ENCODE peak calls at places on chromosomes 2 and 18, in five cellular contexts. One of them, this sample, is unnamed.
A peak's percentile ranks its signal among the peaks of the same experiment; 100 is the strongest.

GRCh38 chr2:130744287-130745117 is 10.8 kb upstream of the AMER3 start:
- DNase-seq in aorta: no peak
- DNase-seq in H9: peak; percentile 37
- DNase-seq in mammary epithelial cell: no peak
- DNase-seq in GM23338: peak; percentile 8
- DNase-seq in this sample: peak; percentile 25

GRCh38 chr2:191383486-191383885 is 138.3 kb downstream of the MYO1B start:
- DNase-seq in aorta: no peak
- DNase-seq in H9: no peak
- DNase-seq in mammary epithelial cell: no peak
- DNase-seq in GM23338: no peak
- DNase-seq in this sample: no peak

GRCh38 chr2:219269362-219270054 is 9.7 kb upstream of the DNAJB2 start:
- DNase-seq in aorta: peak; percentile 38
- DNase-seq in H9: no peak
- DNase-seq in mammary epithelial cell: peak; percentile 68
- DNase-seq in GM23338: no peak
- DNase-seq in this sample: no peak

GRCh38 chr2:59734743-59735142 is 818.7 kb downstream of the BCL11A start:
- DNase-seq in aorta: no peak
- DNase-seq in H9: no peak
- DNase-seq in mammary epithelial cell: no peak
- DNase-seq in GM23338: no peak
- DNase-seq in this sample: no peak

GRCh38 chr2:134705861-134706586 is 12.8 kb downstream of the TMEM163 start:
- DNase-seq in aorta: no peak
- DNase-seq in H9: peak; percentile 70
- DNase-seq in mammary epithelial cell: no peak
- DNase-seq in GM23338: peak; percentile 62
- DNase-seq in this sample: no peak

GRCh38 chr2:113266431-113266830 is 12.3 kb downstream of the PAX8 start:
- DNase-seq in aorta: no peak
- DNase-seq in H9: no peak
- DNase-seq in mammary epithelial cell: no peak
- DNase-seq in GM23338: no peak
- DNase-seq in this sample: no peak

GRCh38 chr2:196341318-196341841 is 170.0 kb upstream of the STK17B start:
- DNase-seq in aorta: no peak
- DNase-seq in H9: no peak
- DNase-seq in mammary epithelial cell: no peak
- DNase-seq in GM23338: no peak
- DNase-seq in this sample: no peak

GRCh38 chr18:9740076-9740475 is 32.0 kb downstream of the RAB31 start:
- DNase-seq in aorta: no peak
- DNase-seq in H9: no peak
- DNase-seq in mammary epithelial cell: no peak
- DNase-seq in GM23338: no peak
- DNase-seq in this sample: no peak

GRCh38 chr18:33711514-33711913 is 133.5 kb downstream of the ASXL3 start:
- DNase-seq in aorta: no peak
- DNase-seq in H9: no peak
- DNase-seq in mammary epithelial cell: no peak
- DNase-seq in GM23338: no peak
- DNase-seq in this sample: no peak

GRCh38 chr2:164903944-164904343 is 51.4 kb downstream of the SLC38A11 start:
- DNase-seq in aorta: no peak
- DNase-seq in H9: no peak
- DNase-seq in mammary epithelial cell: peak; percentile 48
- DNase-seq in GM23338: no peak
- DNase-seq in this sample: no peak

GRCh38 chr2:96154506-96155380 is 9.5 kb upstream of the DUSP2 start:
- DNase-seq in aorta: peak; percentile 64
- DNase-seq in H9: peak; percentile 31
- DNase-seq in mammary epithelial cell: no peak
- DNase-seq in GM23338: no peak
- DNase-seq in this sample: no peak

GRCh38 chr2:241901500-241902351 is 32.2 kb downstream of the RTP5 start:
- DNase-seq in aorta: peak; percentile 68
- DNase-seq in H9: peak; percentile 74
- DNase-seq in mammary epithelial cell: peak; percentile 70
- DNase-seq in GM23338: peak; percentile 77
- DNase-seq in this sample: no peak

GRCh38 chr18:11042247-11042646 is 107.1 kb downstream of the PIEZO2 start:
- DNase-seq in aorta: no peak
- DNase-seq in H9: no peak
- DNase-seq in mammary epithelial cell: no peak
- DNase-seq in GM23338: no peak
- DNase-seq in this sample: no peak

GRCh38 chr2:136384541-136385303 is 266.8 kb upstream of the CXCR4 start:
- DNase-seq in aorta: no peak
- DNase-seq in H9: peak; percentile 39
- DNase-seq in mammary epithelial cell: peak; percentile 40
- DNase-seq in GM23338: peak; percentile 70
- DNase-seq in this sample: no peak

GRCh38 chr2:85353876-85354285 is 447 bp downstream of the RETSAT start:
- DNase-seq in aorta: no peak
- DNase-seq in H9: no peak
- DNase-seq in mammary epithelial cell: peak; percentile 28
- DNase-seq in GM23338: no peak
- DNase-seq in this sample: peak; percentile 53

GRCh38 chr2:151817929-151818328 is 10.3 kb downstream of the ARL5A start:
- DNase-seq in aorta: no peak
- DNase-seq in H9: no peak
- DNase-seq in mammary epithelial cell: no peak
- DNase-seq in GM23338: no peak
- DNase-seq in this sample: no peak

GRCh38 chr2:101704816-101705565 is 7.5 kb downstream of the MAP4K4 start:
- DNase-seq in aorta: no peak
- DNase-seq in H9: no peak
- DNase-seq in mammary epithelial cell: no peak
- DNase-seq in GM23338: no peak
- DNase-seq in this sample: no peak

GRCh38 chr18:31687016-31687415 is 2.6 kb upstream of the B4GALT6 start:
- DNase-seq in aorta: no peak
- DNase-seq in H9: no peak
- DNase-seq in mammary epithelial cell: no peak
- DNase-seq in GM23338: no peak
- DNase-seq in this sample: no peak

GRCh38 chr18:44041553-44042418 is 638.9 kb upstream of the SETBP1 start:
- DNase-seq in aorta: no peak
- DNase-seq in H9: no peak
- DNase-seq in mammary epithelial cell: no peak
- DNase-seq in GM23338: peak; percentile 22
- DNase-seq in this sample: no peak

GRCh38 chr2:191691016-191691725 is 13.2 kb downstream of the NABP1 start:
- DNase-seq in aorta: no peak
- DNase-seq in H9: no peak
- DNase-seq in mammary epithelial cell: peak; percentile 63
- DNase-seq in GM23338: peak; percentile 73
- DNase-seq in this sample: no peak

GRCh38 chr2:121791253-121791652 is 35.8 kb downstream of the TSN start:
- DNase-seq in aorta: no peak
- DNase-seq in H9: no peak
- DNase-seq in mammary epithelial cell: no peak
- DNase-seq in GM23338: peak; percentile 83
- DNase-seq in this sample: no peak

GRCh38 chr2:126700677-126701076 is 44.7 kb downstream of the GYPC start:
- DNase-seq in aorta: no peak
- DNase-seq in H9: no peak
- DNase-seq in mammary epithelial cell: no peak
- DNase-seq in GM23338: no peak
- DNase-seq in this sample: no peak

GRCh38 chr2:133200684-133201421 is 367.4 kb downstream of the NCKAP5 start:
- DNase-seq in aorta: no peak
- DNase-seq in H9: no peak
- DNase-seq in mammary epithelial cell: peak; percentile 91
- DNase-seq in GM23338: no peak
- DNase-seq in this sample: no peak

GRCh38 chr2:130370490-130370889 is 14.6 kb downstream of the PTPN18 start:
- DNase-seq in aorta: no peak
- DNase-seq in H9: no peak
- DNase-seq in mammary epithelial cell: no peak
- DNase-seq in GM23338: no peak
- DNase-seq in this sample: no peak

GRCh38 chr2:120994301-120994700 is 258.6 kb downstream of the GLI2 start:
- DNase-seq in aorta: no peak
- DNase-seq in H9: no peak
- DNase-seq in mammary epithelial cell: no peak
- DNase-seq in GM23338: no peak
- DNase-seq in this sample: no peak

GRCh38 chr2:197806317-197806633 is 1.9 kb downstream of the PLCL1 start:
- DNase-seq in aorta: no peak
- DNase-seq in H9: no peak
- DNase-seq in mammary epithelial cell: no peak
- DNase-seq in GM23338: no peak
- DNase-seq in this sample: no peak

GRCh38 chr2:171813729-171814128 is 80.3 kb downstream of the SLC25A12 start:
- DNase-seq in aorta: no peak
- DNase-seq in H9: no peak
- DNase-seq in mammary epithelial cell: no peak
- DNase-seq in GM23338: no peak
- DNase-seq in this sample: no peak

GRCh38 chr2:5697554-5697953 is 5.4 kb downstream of the SOX11 start:
- DNase-seq in aorta: no peak
- DNase-seq in H9: no peak
- DNase-seq in mammary epithelial cell: no peak
- DNase-seq in GM23338: no peak
- DNase-seq in this sample: no peak

GRCh38 chr2:207252416-207252815 is 86.7 kb upstream of the KLF7 start:
- DNase-seq in aorta: no peak
- DNase-seq in H9: no peak
- DNase-seq in mammary epithelial cell: no peak
- DNase-seq in GM23338: no peak
- DNase-seq in this sample: no peak

GRCh38 chr2:207254526-207255464 is 89.0 kb upstream of the KLF7 start:
- DNase-seq in aorta: no peak
- DNase-seq in H9: no peak
- DNase-seq in mammary epithelial cell: peak; percentile 54
- DNase-seq in GM23338: no peak
- DNase-seq in this sample: no peak

GRCh38 chr2:207255565-207255964 is 89.8 kb upstream of the KLF7 start:
- DNase-seq in aorta: no peak
- DNase-seq in H9: no peak
- DNase-seq in mammary epithelial cell: no peak
- DNase-seq in GM23338: no peak
- DNase-seq in this sample: no peak

GRCh38 chr2:207252979-207253640 is 87.4 kb upstream of the KLF7 start:
- DNase-seq in aorta: no peak
- DNase-seq in H9: no peak
- DNase-seq in mammary epithelial cell: no peak
- DNase-seq in GM23338: peak; percentile 43
- DNase-seq in this sample: no peak

GRCh38 chr2:207253946-207254345 is 88.2 kb upstream of the KLF7 start:
- DNase-seq in aorta: no peak
- DNase-seq in H9: no peak
- DNase-seq in mammary epithelial cell: peak; percentile 85
- DNase-seq in GM23338: no peak
- DNase-seq in this sample: no peak
- H3K4me1 ChIP-seq in aorta: no peaks in the 10 kb centered on the region
- H3K4me1 ChIP-seq in H9: peaks cover 8% of the 10 kb centered on the region
- H3K4me1 ChIP-seq in mammary epithelial cell: peaks cover 94% of the 10 kb centered on the region
- H3K4me1 ChIP-seq in GM23338: peaks cover 16% of the 10 kb centered on the region
- H3K4me1 ChIP-seq in this sample: peaks cover 30% of the 10 kb centered on the region

GRCh38 chr2:44040365-44040764 is 44.6 kb upstream of the LRPPRC start:
- DNase-seq in aorta: no peak
- DNase-seq in H9: no peak
- DNase-seq in mammary epithelial cell: no peak
- DNase-seq in GM23338: no peak
- DNase-seq in this sample: no peak

GRCh38 chr2:44045061-44045460 is 49.3 kb upstream of the LRPPRC start:
- DNase-seq in aorta: no peak
- DNase-seq in H9: no peak
- DNase-seq in mammary epithelial cell: no peak
- DNase-seq in GM23338: no peak
- DNase-seq in this sample: no peak

GRCh38 chr2:44044281-44044720 is 48.5 kb upstream of the LRPPRC start:
- DNase-seq in aorta: peak; percentile 95
- DNase-seq in H9: peak; percentile 93
- DNase-seq in mammary epithelial cell: peak; percentile 65
- DNase-seq in GM23338: peak; percentile 96
- DNase-seq in this sample: peak; percentile 52
- H3K27ac ChIP-seq in aorta: no peak overlapping the region
- H3K27ac ChIP-seq in H9: no peak overlapping the region
- H3K27ac ChIP-seq in mammary epithelial cell: no peak overlapping the region
- H3K27ac ChIP-seq in GM23338: no peak overlapping the region
- H3K27ac ChIP-seq in this sample: no peak overlapping the region

DNA sequence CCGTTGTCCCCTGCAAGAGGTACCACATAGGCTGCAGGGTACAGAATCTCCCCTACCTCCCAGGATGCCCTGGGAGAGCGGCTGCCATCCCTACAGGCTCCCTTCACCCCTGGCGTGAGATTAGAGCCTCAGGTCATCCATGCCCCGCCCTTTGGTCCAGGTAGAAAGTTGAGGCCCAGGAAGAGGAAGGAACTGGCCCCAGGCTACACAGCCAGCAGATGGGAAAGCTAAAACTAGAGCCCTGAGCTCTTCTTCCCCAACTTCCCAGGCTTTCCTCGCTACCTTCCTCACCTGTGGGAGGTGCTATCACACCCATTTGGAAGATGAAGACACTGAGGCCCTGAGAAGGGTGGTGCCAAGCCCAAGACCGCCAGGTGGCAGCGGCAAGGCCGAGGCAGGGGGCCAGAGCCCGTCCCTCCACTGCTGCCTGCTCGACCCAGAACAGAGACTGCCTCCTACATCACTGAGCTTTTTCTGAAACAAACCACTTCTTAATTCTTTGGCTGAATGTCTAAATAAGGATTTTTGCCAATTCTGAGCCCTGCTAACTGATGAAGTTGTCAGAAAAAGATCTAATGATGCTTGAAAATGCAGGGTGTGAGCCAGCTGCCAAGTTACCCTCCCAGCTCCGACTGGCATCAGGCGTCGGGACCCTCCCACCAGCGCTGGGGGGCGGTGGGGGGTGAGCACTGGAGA is 25.7 kb downstream of the CIB4 start:
- DNase-seq in aorta: no peak
- DNase-seq in H9: peak; percentile 76
- DNase-seq in mammary epithelial cell: no peak
- DNase-seq in GM23338: peak; percentile 56
- DNase-seq in this sample: no peak
- H3K4me1 ChIP-seq in aorta: peaks cover 2% of the 10 kb centered on the region
- H3K4me1 ChIP-seq in H9: no peaks in the 10 kb centered on the region
- H3K4me1 ChIP-seq in mammary epithelial cell: no peaks in the 10 kb centered on the region
- H3K4me1 ChIP-seq in GM23338: peaks cover 6% of the 10 kb centered on the region
- H3K4me1 ChIP-seq in this sample: peaks cover 29% of the 10 kb centered on the region

GRCh38 chr2:11338580-11338979 is 5.9 kb downstream of the ROCK2 start:
- DNase-seq in aorta: no peak
- DNase-seq in H9: no peak
- DNase-seq in mammary epithelial cell: no peak
- DNase-seq in GM23338: no peak
- DNase-seq in this sample: no peak

GRCh38 chr2:11339508-11340083 is 4.8 kb downstream of the ROCK2 start:
- DNase-seq in aorta: no peak
- DNase-seq in H9: no peak
- DNase-seq in mammary epithelial cell: no peak
- DNase-seq in GM23338: no peak
- DNase-seq in this sample: no peak

GRCh38 chr2:11343344-11343625 is 1.2 kb downstream of the ROCK2 start:
- DNase-seq in aorta: no peak
- DNase-seq in H9: no peak
- DNase-seq in mammary epithelial cell: peak; percentile 12
- DNase-seq in GM23338: no peak
- DNase-seq in this sample: no peak

GRCh38 chr2:11342561-11343343 is 1.7 kb downstream of the ROCK2 start:
- DNase-seq in aorta: no peak
- DNase-seq in H9: no peak
- DNase-seq in mammary epithelial cell: peak; percentile 81
- DNase-seq in GM23338: no peak
- DNase-seq in this sample: no peak

GRCh38 chr2:11340717-11341116 is 3.7 kb downstream of the ROCK2 start:
- DNase-seq in aorta: no peak
- DNase-seq in H9: no peak
- DNase-seq in mammary epithelial cell: no peak
- DNase-seq in GM23338: no peak
- DNase-seq in this sample: no peak
- H3K27ac ChIP-seq in aorta: peak overlapping the region; percentile 44
- H3K27ac ChIP-seq in H9: no peak overlapping the region
- H3K27ac ChIP-seq in mammary epithelial cell: peak overlapping the region; percentile 30
- H3K27ac ChIP-seq in GM23338: no peak overlapping the region
- H3K27ac ChIP-seq in this sample: no peak overlapping the region